ENCODE peak calls at places on chromosome 19, in eight cellular contexts. P is coronary artery, N is epithelial cell of esophagus, V is GM23338, S is colonic mucosa, U is transverse colon, Q is left lung, H is GM06990. C is an unnamed sample.

GRCh38 chr19:7869910-7870511 is 4.2 kb downstream of the PRR36 start:
- DNase-seq in P (no peak), N (peak), V (peak), S (peak), U (peak), Q (no peak), H (peak), C (no peak)

GRCh38 chr19:17579523-17580244 is 24.2 kb downstream of the COLGALT1 start:
- DNase-seq in P (no peak), N (peak), V (peak), S (peak), U (peak), Q (peak), H (peak), C (no peak)

GRCh38 chr19:50717891-50718254 is 1.7 kb downstream of the SHANK1 start:
- DNase-seq in P (no peak), N (no peak), V (peak), S (no peak), U (no peak), Q (no peak), H (no peak), C (no peak)

GRCh38 chr19:27824108-27824507 is 1388.8 kb downstream of the UQCRFS1 start:
- DNase-seq in P (no peak), N (no peak), V (no peak), S (no peak), U (no peak), Q (no peak), H (no peak), C (peak)

GRCh38 chr19:7888145-7888825 is at the start of gene LRRC8E:
- DNase-seq in P (no peak), N (peak), V (peak), S (peak), U (peak), Q (peak), H (no peak), C (no peak)

GRCh38 chr19:40592170-40592569 is 9.0 kb upstream of the LTBP4 start:
- DNase-seq in P (no peak), N (peak), V (peak), S (no peak), U (no peak), Q (no peak), H (no peak), C (no peak)

GRCh38 chr19:52991484-52991883 is 22.2 kb upstream of the ERVV-1 start:
- DNase-seq in P (no peak), N (peak), V (no peak), S (no peak), U (no peak), Q (no peak), H (no peak), C (peak)

GRCh38 chr19:18967358-18968146 is 26.5 kb upstream of the HOMER3 start:
- DNase-seq in P (no peak), N (peak), V (peak), S (peak), U (peak), Q (no peak), H (no peak), C (no peak)

GRCh38 chr19:42076375-42076944 is 494 bp downstream of the ZNF574 start:
- DNase-seq in P (no peak), N (no peak), V (peak), S (peak), U (peak), Q (no peak), H (no peak), C (no peak)

GRCh38 chr19:15419413-15420025 is 731 bp upstream of the AKAP8L start:
- DNase-seq in P (no peak), N (no peak), V (no peak), S (no peak), U (no peak), Q (no peak), H (no peak), C (no peak)
- TF ChIP-seq CTCF in P (no peak), N (no peak), V (no peak), S (no peak), U (no peak), Q (no peak), H (no peak), C (no peak)

GRCh38 chr19:49020931-49021895 is 2.9 kb downstream of the CGB3 start:
- DNase-seq in P (no peak), N (no peak), V (no peak), S (no peak), U (no peak), Q (no peak), H (no peak), C (no peak)
- H3K4me3 ChIP-seq in P (no peak), N (no peak), V (no peak), S (no peak), U (no peak), Q (no peak), H (no peak), C (no peak)

DNA sequence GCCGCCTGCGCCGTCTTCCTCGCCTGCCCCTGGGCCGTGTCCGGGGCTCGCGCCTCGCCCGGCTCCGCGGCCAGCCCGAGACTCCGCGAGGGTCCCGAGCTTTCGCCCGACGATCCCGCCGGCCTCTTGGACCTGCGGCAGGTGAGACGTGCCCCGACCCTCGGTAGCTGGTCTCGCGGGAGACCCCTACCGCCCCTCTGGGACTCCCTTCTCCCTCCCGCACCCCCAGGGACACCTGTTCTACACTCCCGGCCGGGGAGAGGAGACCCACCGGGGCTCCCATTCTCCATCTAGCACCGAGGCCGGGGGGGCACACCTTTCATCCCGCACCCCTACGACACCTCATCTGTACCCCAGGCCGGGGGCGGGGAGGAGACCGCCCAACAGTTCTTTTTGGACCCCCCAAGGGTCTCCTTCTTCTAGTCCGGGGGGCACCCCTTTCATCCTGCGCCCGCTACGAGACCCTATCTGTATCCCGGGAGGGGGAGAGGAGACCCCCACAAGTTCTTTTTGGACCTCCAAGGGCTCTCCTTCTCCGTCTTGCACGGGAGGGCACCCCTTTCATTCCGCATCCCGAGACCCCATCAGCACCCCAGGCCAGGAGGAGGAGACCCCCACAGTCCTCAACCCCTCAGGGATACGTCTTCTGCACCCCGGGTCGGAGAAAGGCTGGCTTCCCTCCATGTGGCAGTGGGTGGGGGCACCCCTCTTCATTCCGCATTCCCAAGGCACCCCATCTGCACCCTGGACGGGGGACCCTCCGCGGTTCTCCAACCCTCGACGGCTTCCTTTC is 533 bp downstream of the TNFSF9 start:
- DNase-seq in P (no peak), N (no peak), V (no peak), S (no peak), U (no peak), Q (no peak), H (no peak), C (no peak)
- TF ChIP-seq CTCF in P (no peak), N (no peak), V (no peak), S (no peak), U (no peak), Q (no peak), H (no peak), C (no peak)

GRCh38 chr19:10104130-10104513 is 1.6 kb upstream of the ANGPTL6 start:
- DNase-seq in P (no peak), N (no peak), V (no peak), S (no peak), U (no peak), Q (no peak), H (no peak), C (no peak)

GRCh38 chr19:10105241-10106099 is 692 bp upstream of the PPAN start:
- DNase-seq in P (no peak), N (no peak), V (no peak), S (peak), U (peak), Q (no peak), H (no peak), C (no peak)

GRCh38 chr19:10102787-10103236 is 334 bp upstream of the ANGPTL6 start:
- DNase-seq in P (no peak), N (no peak), V (no peak), S (no peak), U (no peak), Q (peak), H (peak), C (no peak)

GRCh38 chr19:10106100-10106936 is at the start of gene PPAN:
- DNase-seq in P (peak), N (peak), V (peak), S (peak), U (peak), Q (peak), H (peak), C (peak)

GRCh38 chr19:10104665-10105221 is 1.4 kb upstream of the PPAN start:
- DNase-seq in P (no peak), N (no peak), V (no peak), S (peak), U (peak), Q (peak), H (peak), C (no peak)
- H3K4me3 ChIP-seq in P (no peak), N (no peak), V (no peak), S (no peak), U (no peak), Q (no peak), H (peak), C (no peak)

GRCh38 chr19:35476149-35476548 is 14.1 kb downstream of the KRTDAP start:
- DNase-seq in P (no peak), N (no peak), V (peak), S (no peak), U (no peak), Q (no peak), H (no peak), C (no peak)
- TF ChIP-seq CTCF in P (no peak), N (no peak), V (peak), S (no peak), U (no peak), Q (no peak), H (peak), C (no peak)

GRCh38 chr19:33520048-33520643 is 1.4 kb downstream of the PEPD start:
- DNase-seq in P (no peak), N (no peak), V (no peak), S (no peak), U (no peak), Q (no peak), H (no peak), C (no peak)
- H3K4me3 ChIP-seq in P (peak), N (no peak), V (peak), S (no peak), U (peak), Q (no peak), H (no peak), C (no peak)

GRCh38 chr19:771332-771785 is 20.4 kb downstream of the MISP start:
- DNase-seq in P (no peak), N (peak), V (peak), S (no peak), U (no peak), Q (no peak), H (no peak), C (no peak)

GRCh38 chr19:769610-770009 is 18.7 kb downstream of the MISP start:
- DNase-seq in P (no peak), N (no peak), V (no peak), S (no peak), U (no peak), Q (no peak), H (no peak), C (no peak)

GRCh38 chr19:772043-772442 is 21.1 kb downstream of the MISP start:
- DNase-seq in P (no peak), N (no peak), V (no peak), S (no peak), U (no peak), Q (no peak), H (no peak), C (no peak)

GRCh38 chr19:776549-776948 is 20.7 kb upstream of the PTBP1 start:
- DNase-seq in P (no peak), N (peak), V (no peak), S (no peak), U (no peak), Q (no peak), H (no peak), C (no peak)

GRCh38 chr19:772730-773436 is 22.0 kb downstream of the MISP start:
- DNase-seq in P (no peak), N (no peak), V (peak), S (no peak), U (no peak), Q (no peak), H (no peak), C (no peak)
- TF ChIP-seq CTCF in P (no peak), N (no peak), V (no peak), S (no peak), U (no peak), Q (no peak), H (no peak), C (no peak)

C was measured in AG09309.